ENCODE peak calls at places on chromosomes 2 and 18, in four cellular contexts. One of them, this sample, is unnamed.

GRCh38 chr18:21663615-21664014 is 41.0 kb downstream of the ABHD3 start:
- DNase-seq in K562: no peak
- DNase-seq in GM12878: no peak
- DNase-seq in endothelial cell of umbilical vein: no peak
- DNase-seq in this sample: no peak

GRCh38 chr2:70767699-70768584 is at the start of gene ADD2:
- DNase-seq in K562: peak
- DNase-seq in GM12878: no peak
- DNase-seq in endothelial cell of umbilical vein: peak
- DNase-seq in this sample: peak

GRCh38 chr2:25197336-25198208 is 29.2 kb upstream of the POMC start:
- DNase-seq in K562: no peak
- DNase-seq in GM12878: no peak
- DNase-seq in endothelial cell of umbilical vein: no peak
- DNase-seq in this sample: peak

GRCh38 chr2:174341995-174342571 is 7.3 kb downstream of the SP9 start:
- DNase-seq in K562: no peak
- DNase-seq in GM12878: no peak
- DNase-seq in endothelial cell of umbilical vein: no peak
- DNase-seq in this sample: no peak

GRCh38 chr18:46042571-46043123 is 29.4 kb downstream of the PSTPIP2 start:
- DNase-seq in K562: no peak
- DNase-seq in GM12878: no peak
- DNase-seq in endothelial cell of umbilical vein: no peak
- DNase-seq in this sample: peak

GRCh38 chr2:237644059-237644703 is 16.8 kb downstream of the LRRFIP1 start:
- DNase-seq in K562: no peak
- DNase-seq in GM12878: no peak
- DNase-seq in endothelial cell of umbilical vein: no peak
- DNase-seq in this sample: no peak

GRCh38 chr2:46319711-46320110 is 22.5 kb downstream of the EPAS1 start:
- DNase-seq in K562: no peak
- DNase-seq in GM12878: no peak
- DNase-seq in endothelial cell of umbilical vein: no peak
- DNase-seq in this sample: no peak

GRCh38 chr2:160630801-160631590 is 137.4 kb upstream of the RBMS1 start:
- DNase-seq in K562: no peak
- DNase-seq in GM12878: no peak
- DNase-seq in endothelial cell of umbilical vein: no peak
- DNase-seq in this sample: peak

GRCh38 chr2:69134546-69134945 is 121.6 kb downstream of the ANTXR1 start:
- DNase-seq in K562: no peak
- DNase-seq in GM12878: no peak
- DNase-seq in endothelial cell of umbilical vein: no peak
- DNase-seq in this sample: peak

GRCh38 chr2:152254486-152254885 is 78.9 kb upstream of the STAM2 start:
- DNase-seq in K562: no peak
- DNase-seq in GM12878: no peak
- DNase-seq in endothelial cell of umbilical vein: no peak
- DNase-seq in this sample: no peak

GRCh38 chr2:207182916-207183315 is 17.2 kb upstream of the KLF7 start:
- DNase-seq in K562: no peak
- DNase-seq in GM12878: no peak
- DNase-seq in endothelial cell of umbilical vein: no peak
- DNase-seq in this sample: peak

GRCh38 chr2:204491528-204491927 is 53.7 kb upstream of the PARD3B start:
- DNase-seq in K562: no peak
- DNase-seq in GM12878: no peak
- DNase-seq in endothelial cell of umbilical vein: peak
- DNase-seq in this sample: no peak

GRCh38 chr18:79361766-79362522 is 33.8 kb upstream of the NFATC1 start:
- DNase-seq in K562: no peak
- DNase-seq in GM12878: no peak
- DNase-seq in endothelial cell of umbilical vein: no peak
- DNase-seq in this sample: peak

GRCh38 chr2:216829533-216829932 is 30.3 kb downstream of the TNP1 start:
- DNase-seq in K562: no peak
- DNase-seq in GM12878: no peak
- DNase-seq in endothelial cell of umbilical vein: no peak
- DNase-seq in this sample: peak

GRCh38 chr2:70964596-70965386 is 13.6 kb upstream of the ANKRD53 start:
- DNase-seq in K562: peak
- DNase-seq in GM12878: no peak
- DNase-seq in endothelial cell of umbilical vein: peak
- DNase-seq in this sample: peak

GRCh38 chr18:39839782-39840181 is 2115.3 kb upstream of the PIK3C3 start:
- DNase-seq in K562: no peak
- DNase-seq in GM12878: no peak
- DNase-seq in endothelial cell of umbilical vein: peak
- DNase-seq in this sample: peak

GRCh38 chr2:132915812-132916211 is 245.8 kb upstream of the LYPD1 start:
- DNase-seq in K562: no peak
- DNase-seq in GM12878: no peak
- DNase-seq in endothelial cell of umbilical vein: no peak
- DNase-seq in this sample: no peak

GRCh38 chr18:55489742-55490055 is 98.3 kb downstream of the TCF4 start:
- DNase-seq in K562: no peak
- DNase-seq in GM12878: peak
- DNase-seq in endothelial cell of umbilical vein: no peak
- DNase-seq in this sample: peak

GRCh38 chr18:75544496-75544895 is 117.0 kb upstream of the SMIM21 start:
- DNase-seq in K562: no peak
- DNase-seq in GM12878: no peak
- DNase-seq in endothelial cell of umbilical vein: no peak
- DNase-seq in this sample: peak

GRCh38 chr18:35974181-35974580 is 1.7 kb downstream of the RMP24 start:
- DNase-seq in K562: no peak
- DNase-seq in GM12878: no peak
- DNase-seq in endothelial cell of umbilical vein: no peak
- DNase-seq in this sample: no peak

GRCh38 chr2:105179469-105180372 is 61.8 kb upstream of the GPR45 start:
- DNase-seq in K562: peak
- DNase-seq in GM12878: no peak
- DNase-seq in endothelial cell of umbilical vein: peak
- DNase-seq in this sample: peak
- TF ChIP-seq FOS in K562: no peak
- TF ChIP-seq FOS in GM12878: no peak
- TF ChIP-seq FOS in endothelial cell of umbilical vein: peak
- TF ChIP-seq FOS in this sample: no peak

GRCh38 chr18:23668731-23669130 is 6.0 kb upstream of the ANKRD29 start:
- DNase-seq in K562: no peak
- DNase-seq in GM12878: no peak
- DNase-seq in endothelial cell of umbilical vein: no peak
- DNase-seq in this sample: no peak
- TF ChIP-seq FOS in K562: no peak
- TF ChIP-seq FOS in GM12878: no peak
- TF ChIP-seq FOS in endothelial cell of umbilical vein: no peak
- TF ChIP-seq FOS in this sample: no peak

GRCh38 chr2:177243073-177243472 is 21.5 kb downstream of the NFE2L2 start:
- DNase-seq in K562: no peak
- DNase-seq in GM12878: no peak
- DNase-seq in endothelial cell of umbilical vein: no peak
- DNase-seq in this sample: no peak

GRCh38 chr2:177243476-177243875 is 21.1 kb downstream of the NFE2L2 start:
- DNase-seq in K562: no peak
- DNase-seq in GM12878: no peak
- DNase-seq in endothelial cell of umbilical vein: no peak
- DNase-seq in this sample: no peak

GRCh38 chr2:177244244-177244771 is 20.2 kb downstream of the NFE2L2 start:
- DNase-seq in K562: no peak
- DNase-seq in GM12878: no peak
- DNase-seq in endothelial cell of umbilical vein: no peak
- DNase-seq in this sample: no peak

GRCh38 chr2:177241771-177242135 is 22.8 kb downstream of the NFE2L2 start:
- DNase-seq in K562: no peak
- DNase-seq in GM12878: no peak
- DNase-seq in endothelial cell of umbilical vein: no peak
- DNase-seq in this sample: no peak

DNA sequence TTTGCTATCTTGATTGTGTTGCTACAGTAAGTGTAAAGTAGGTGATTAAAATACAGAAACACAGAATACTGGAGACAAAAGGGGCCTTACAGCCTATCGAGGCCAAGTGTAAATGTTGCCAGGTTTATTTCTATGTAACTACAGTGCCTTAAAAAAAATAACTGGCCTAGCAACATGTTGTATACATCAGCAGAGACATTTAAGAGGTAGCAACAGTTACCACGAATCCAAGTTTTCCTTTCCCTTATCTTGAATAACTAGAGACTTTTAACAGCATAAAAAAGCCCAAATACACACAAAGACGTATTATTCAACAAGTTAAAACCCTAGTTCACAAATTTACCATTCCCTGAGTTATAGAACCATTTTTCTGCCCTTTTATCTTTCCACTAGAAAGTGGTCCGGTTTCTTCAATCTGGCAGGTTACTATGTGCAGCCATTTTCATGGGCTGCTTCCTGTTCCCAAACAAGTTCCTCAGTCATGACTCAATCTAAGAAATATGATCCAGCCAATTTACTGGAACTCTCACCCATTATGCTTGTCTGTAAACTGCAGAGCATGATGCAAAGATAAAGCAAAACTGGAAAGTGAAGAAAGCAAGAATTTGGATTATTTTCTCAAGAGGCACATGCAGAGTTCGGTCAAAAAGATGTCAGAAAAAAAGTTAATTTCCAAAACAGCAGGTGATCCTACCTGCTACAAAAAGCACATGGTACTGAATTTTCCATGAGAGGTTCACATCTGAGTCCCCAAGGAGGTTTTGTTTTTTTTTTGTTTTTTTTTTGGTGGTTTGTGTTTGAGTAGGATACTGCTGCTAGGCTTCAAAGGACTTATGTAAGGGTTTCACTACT is 22.2 kb downstream of the NFE2L2 start:
- DNase-seq in K562: peak
- DNase-seq in GM12878: no peak
- DNase-seq in endothelial cell of umbilical vein: peak
- DNase-seq in this sample: peak
- TF ChIP-seq FOS in K562: peak
- TF ChIP-seq FOS in GM12878: no peak
- TF ChIP-seq FOS in endothelial cell of umbilical vein: peak
- TF ChIP-seq FOS in this sample: peak

GRCh38 chr2:64522843-64523428 is 1.2 kb upstream of the AFTPH start:
- DNase-seq in K562: peak
- DNase-seq in GM12878: peak
- DNase-seq in endothelial cell of umbilical vein: peak
- DNase-seq in this sample: peak
- TF ChIP-seq FOS in K562: no peak
- TF ChIP-seq FOS in GM12878: no peak
- TF ChIP-seq FOS in endothelial cell of umbilical vein: no peak
- TF ChIP-seq FOS in this sample: no peak